ENCODE peak calls at places on chromosomes 2 and 18, in four cellular contexts. J, G, L and S are unnamed samples.

GRCh38 chr2:19355416-19355821 is 3.0 kb downstream of the OSR1 start:
- DNase-seq in J (no peak), G (no peak), L (peak; percentile 11), S (no peak)

GRCh38 chr2:26628561-26629345 is 12.4 kb downstream of the CIB4 start:
- DNase-seq in J (no peak), G (no peak), L (no peak), S (no peak)

GRCh38 chr18:61894751-61895524 is 2.1 kb upstream of the RNF152 start:
- DNase-seq in J (no peak), G (no peak), L (no peak), S (no peak)

GRCh38 chr2:198004921-198005829 is 200.8 kb downstream of the PLCL1 start:
- DNase-seq in J (no peak), G (peak; percentile 14), L (peak; percentile 27), S (no peak)

GRCh38 chr2:81658227-81658626 is 1353.7 kb upstream of the LRRTM1 start:
- DNase-seq in J (no peak), G (no peak), L (no peak), S (no peak)

GRCh38 chr2:145040433-145040832 is 520.5 kb upstream of the ZEB2 start:
- DNase-seq in J (no peak), G (no peak), L (no peak), S (no peak)

GRCh38 chr2:235127909-235128308 is 176.1 kb downstream of the SH3BP4 start:
- DNase-seq in J (no peak), G (no peak), L (no peak), S (no peak)

GRCh38 chr18:73235921-73236320 is 368.1 kb upstream of the NETO1 start:
- DNase-seq in J (no peak), G (no peak), L (no peak), S (no peak)

GRCh38 chr2:218607436-218608115 is at the start of gene PLCD4:
- DNase-seq in J (no peak), G (no peak), L (no peak), S (no peak)

GRCh38 chr2:240392084-240392947 is 43.1 kb upstream of the GPC1 start:
- DNase-seq in J (no peak), G (peak; percentile 33), L (no peak), S (peak; percentile 66)

GRCh38 chr2:208320686-208321085 is 54.6 kb downstream of the PIKFYVE start:
- DNase-seq in J (no peak), G (no peak), L (peak; percentile 34), S (peak; percentile 75)

GRCh38 chr2:20282916-20283592 is 58.1 kb upstream of the SDC1 start:
- DNase-seq in J (no peak), G (no peak), L (no peak), S (no peak)

GRCh38 chr18:67417864-67418523 is 98.5 kb downstream of the DSEL start:
- DNase-seq in J (no peak), G (peak; percentile 52), L (peak; percentile 21), S (no peak)

GRCh38 chr18:78514910-78515670 is 464.5 kb upstream of the SALL3 start:
- DNase-seq in J (no peak), G (no peak), L (no peak), S (peak; percentile 40)

GRCh38 chr2:158734442-158734841 is 60.7 kb upstream of the DAPL1 start:
- DNase-seq in J (no peak), G (no peak), L (no peak), S (no peak)

GRCh38 chr2:66323496-66323895 is 111.4 kb upstream of the MEIS1 start:
- DNase-seq in J (no peak), G (no peak), L (no peak), S (no peak)

GRCh38 chr18:64110692-64111480 is 38.0 kb downstream of the LINC00305 start:
- DNase-seq in J (no peak), G (no peak), L (no peak), S (no peak)

GRCh38 chr2:239462671-239463506 is 62.1 kb upstream of the HDAC4 start:
- DNase-seq in J (no peak), G (no peak), L (no peak), S (peak; percentile 70)